ENCODE peak calls at places on chromosomes 11 and 22, in four cellular contexts. One of them, this sample, is unnamed.

GRCh38 chr11:118884613-118885274 is 1.1 kb downstream of the CXCR5 start:
- DNase-seq in HepG2: no peak
- DNase-seq in WTC11: no peak
- DNase-seq in K562: no peak
- DNase-seq in this sample: no peak

GRCh38 chr11:14029971-14030531 is 67.5 kb downstream of the SPON1 start:
- DNase-seq in HepG2: no peak
- DNase-seq in WTC11: no peak
- DNase-seq in K562: no peak
- DNase-seq in this sample: no peak

GRCh38 chr11:125886997-125887372 is 483 bp upstream of the HYLS1 start:
- DNase-seq in HepG2: no peak
- DNase-seq in WTC11: peak; percentile 61
- DNase-seq in K562: no peak
- DNase-seq in this sample: no peak

GRCh38 chr11:33829430-33830141 is 55.3 kb upstream of the FBXO3 start:
- DNase-seq in HepG2: peak; percentile 13
- DNase-seq in WTC11: peak; percentile 65
- DNase-seq in K562: peak; percentile 56
- DNase-seq in this sample: peak; percentile 67

GRCh38 chr11:105179542-105180278 is 40.1 kb upstream of the CARD18 start:
- DNase-seq in HepG2: peak; percentile 87
- DNase-seq in WTC11: no peak
- DNase-seq in K562: no peak
- DNase-seq in this sample: no peak

GRCh38 chr11:123129920-123130319 is 65.1 kb downstream of the CLMP start:
- DNase-seq in HepG2: no peak
- DNase-seq in WTC11: no peak
- DNase-seq in K562: no peak
- DNase-seq in this sample: no peak

GRCh38 chr22:32564170-32565001 is 89.8 kb downstream of the FBXO7 start:
- DNase-seq in HepG2: no peak
- DNase-seq in WTC11: no peak
- DNase-seq in K562: no peak
- DNase-seq in this sample: no peak

GRCh38 chr22:39524753-39525657 is 4.6 kb downstream of the ATF4 start:
- DNase-seq in HepG2: no peak
- DNase-seq in WTC11: no peak
- DNase-seq in K562: no peak
- DNase-seq in this sample: no peak

GRCh38 chr11:133821776-133822175 is 23.5 kb downstream of the SPATA19 start:
- DNase-seq in HepG2: peak; percentile 48
- DNase-seq in WTC11: peak; percentile 83
- DNase-seq in K562: peak; percentile 53
- DNase-seq in this sample: peak; percentile 79

GRCh38 chr11:125170406-125171031 is 6.0 kb downstream of the PKNOX2 start:
- DNase-seq in HepG2: no peak
- DNase-seq in WTC11: no peak
- DNase-seq in K562: peak; percentile 49
- DNase-seq in this sample: no peak

GRCh38 chr22:36236338-36237319 is 2.7 kb downstream of the APOL2 start:
- DNase-seq in HepG2: no peak
- DNase-seq in WTC11: no peak
- DNase-seq in K562: no peak
- DNase-seq in this sample: no peak

GRCh38 chr11:34423300-34423699 is 15.4 kb upstream of the CAT start:
- DNase-seq in HepG2: no peak
- DNase-seq in WTC11: no peak
- DNase-seq in K562: no peak
- DNase-seq in this sample: no peak

GRCh38 chr22:46183733-46184132 is 33.4 kb downstream of the PPARA start:
- DNase-seq in HepG2: no peak
- DNase-seq in WTC11: no peak
- DNase-seq in K562: no peak
- DNase-seq in this sample: no peak

GRCh38 chr11:22920939-22921565 is 60.8 kb upstream of the CCDC179 start:
- DNase-seq in HepG2: peak; percentile 37
- DNase-seq in WTC11: peak; percentile 21
- DNase-seq in K562: no peak
- DNase-seq in this sample: peak; percentile 41
- TF ChIP-seq ELF4 in HepG2: no peak
- TF ChIP-seq ELF4 in WTC11: no peak
- TF ChIP-seq ELF4 in K562: no peak
- TF ChIP-seq ELF4 in this sample: no peak

DNA sequence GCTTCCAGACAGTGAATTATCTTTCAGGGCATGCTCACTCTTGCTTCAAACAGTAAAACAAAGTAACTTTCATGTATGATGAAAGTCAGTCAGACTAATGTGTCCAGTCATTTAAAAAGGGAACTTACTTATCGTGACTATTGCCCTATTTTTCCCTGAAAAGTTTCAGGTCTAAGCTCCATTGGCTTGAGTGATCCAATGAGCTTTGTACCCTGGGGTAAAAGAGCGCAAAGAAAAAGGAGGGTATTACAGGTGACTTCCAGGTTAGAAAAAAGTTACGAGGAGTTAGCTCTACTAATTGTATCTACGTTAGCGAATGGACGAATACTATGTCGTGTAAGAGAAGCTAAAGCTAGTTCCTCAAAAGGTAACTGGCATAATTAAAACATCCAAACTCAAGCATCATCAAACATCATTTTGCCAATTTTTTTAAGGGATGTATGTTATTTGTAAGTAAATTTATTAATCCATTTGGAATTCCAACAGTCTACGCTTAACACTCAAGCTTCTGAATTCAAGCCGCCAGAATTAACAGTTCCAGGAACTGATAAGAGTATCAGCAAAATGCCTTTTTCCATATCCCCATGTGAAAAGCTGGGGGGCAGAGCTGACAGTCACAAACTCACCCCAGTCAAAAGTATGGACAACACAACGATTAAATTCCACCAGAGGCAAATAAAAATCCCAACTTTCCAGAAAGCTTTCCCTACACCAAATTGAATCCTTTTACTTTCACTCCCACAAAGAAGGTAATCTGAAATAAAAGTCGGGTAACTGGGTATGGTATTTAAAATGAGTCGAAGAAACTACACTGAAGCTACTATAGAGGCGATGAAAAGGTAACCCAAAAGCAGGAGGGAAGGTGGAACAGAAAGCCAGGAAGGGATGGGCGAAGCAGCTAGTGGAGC is 1.4 kb downstream of the PICALM start:
- DNase-seq in HepG2: peak; percentile 83
- DNase-seq in WTC11: no peak
- DNase-seq in K562: peak; percentile 18
- DNase-seq in this sample: no peak
- TF ChIP-seq ELF4 in HepG2: no peak
- TF ChIP-seq ELF4 in WTC11: no peak
- TF ChIP-seq ELF4 in K562: no peak
- TF ChIP-seq ELF4 in this sample: no peak

GRCh38 chr11:69447786-69448185 is 33.7 kb upstream of the LINC01488 start:
- DNase-seq in HepG2: no peak
- DNase-seq in WTC11: no peak
- DNase-seq in K562: no peak
- DNase-seq in this sample: no peak
- TF ChIP-seq ELF4 in HepG2: no peak
- TF ChIP-seq ELF4 in WTC11: no peak
- TF ChIP-seq ELF4 in K562: no peak
- TF ChIP-seq ELF4 in this sample: no peak

DNA sequence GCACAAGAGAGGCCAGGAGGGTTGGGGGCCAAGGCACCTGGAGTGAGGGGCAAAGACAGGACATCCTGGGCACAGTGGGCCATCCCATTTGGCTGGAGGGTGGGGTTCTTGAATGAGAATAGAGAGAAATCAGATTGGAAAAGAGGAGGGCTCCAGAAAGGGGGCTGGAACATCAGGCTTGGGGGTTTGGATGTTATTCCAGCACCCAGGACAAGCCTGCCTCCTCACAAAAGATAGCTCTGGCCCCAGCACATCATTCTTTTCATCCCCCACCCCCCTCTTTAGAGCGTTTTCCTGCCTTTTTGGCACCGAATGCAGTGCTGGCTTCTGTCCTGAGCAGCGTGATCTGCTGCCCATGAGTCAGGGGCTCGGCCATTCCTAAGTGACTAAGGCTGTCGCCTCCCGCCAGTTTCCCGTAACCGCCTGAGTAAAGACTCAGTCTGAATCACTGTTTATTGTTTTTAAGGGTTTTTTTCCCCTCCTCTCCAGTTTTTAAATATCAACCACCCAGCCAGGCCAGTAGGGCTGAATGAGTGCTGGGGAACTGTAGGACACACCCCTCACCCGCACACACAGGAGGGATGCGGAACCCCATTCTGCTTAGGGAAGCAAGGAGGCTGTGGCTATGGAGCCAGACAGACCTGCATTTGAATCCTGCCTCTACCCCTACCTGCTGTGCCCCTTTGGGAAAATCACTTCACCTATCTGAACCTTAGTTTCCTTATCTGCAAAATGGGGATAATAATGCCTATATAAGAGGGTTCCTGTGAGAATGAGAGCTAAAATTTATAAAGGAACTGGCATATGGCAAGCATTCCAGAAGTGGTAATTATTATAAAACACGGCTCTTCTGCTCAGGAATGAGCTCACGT is 32.4 kb upstream of the NAV2 start:
- DNase-seq in HepG2: no peak
- DNase-seq in WTC11: no peak
- DNase-seq in K562: no peak
- DNase-seq in this sample: peak; percentile 38
- TF ChIP-seq ELF4 in HepG2: no peak
- TF ChIP-seq ELF4 in WTC11: no peak
- TF ChIP-seq ELF4 in K562: no peak
- TF ChIP-seq ELF4 in this sample: no peak

GRCh38 chr11:2883717-2884423 is 1.7 kb downstream of the CDKN1C start:
- DNase-seq in HepG2: no peak
- DNase-seq in WTC11: no peak
- DNase-seq in K562: peak; percentile 65
- DNase-seq in this sample: peak; percentile 26

GRCh38 chr11:2882681-2883110 is 2.9 kb downstream of the CDKN1C start:
- DNase-seq in HepG2: no peak
- DNase-seq in WTC11: no peak
- DNase-seq in K562: no peak
- DNase-seq in this sample: no peak

GRCh38 chr11:2885017-2885675 is 429 bp downstream of the CDKN1C start:
- DNase-seq in HepG2: no peak
- DNase-seq in WTC11: peak; percentile 66
- DNase-seq in K562: peak; percentile 76
- DNase-seq in this sample: peak; percentile 48

GRCh38 chr11:2885676-2886081 is at the start of gene CDKN1C:
- DNase-seq in HepG2: no peak
- DNase-seq in WTC11: peak; percentile 83
- DNase-seq in K562: peak; percentile 93
- DNase-seq in this sample: peak; percentile 84

DNA sequence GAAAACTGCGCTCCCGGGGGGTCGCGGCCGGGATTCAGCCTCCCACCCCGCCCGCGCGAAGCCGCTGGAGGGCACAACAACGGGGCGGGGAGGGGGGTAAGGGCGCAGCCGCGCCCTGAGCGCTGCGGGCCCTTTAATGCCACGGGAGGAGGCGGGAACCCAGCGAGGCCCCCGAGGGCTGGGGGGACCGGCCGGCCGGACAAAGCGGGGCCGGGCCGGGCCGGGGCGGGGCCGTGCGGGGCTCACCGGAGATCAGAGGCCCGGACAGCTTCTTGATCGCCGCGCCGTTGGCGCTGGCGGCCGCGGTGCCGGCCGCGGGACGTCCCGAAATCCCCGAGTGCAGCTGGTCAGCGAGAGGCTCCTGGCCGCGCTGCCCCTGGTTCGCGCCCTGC is 1.2 kb downstream of the CDKN1C start:
- DNase-seq in HepG2: no peak
- DNase-seq in WTC11: no peak
- DNase-seq in K562: peak; percentile 66
- DNase-seq in this sample: peak; percentile 38
- TF ChIP-seq ELF4 in HepG2: no peak
- TF ChIP-seq ELF4 in WTC11: no peak
- TF ChIP-seq ELF4 in K562: no peak
- TF ChIP-seq ELF4 in this sample: no peak

GRCh38 chr11:128724891-128725611 is 31.2 kb downstream of the FLI1 start:
- DNase-seq in HepG2: no peak
- DNase-seq in WTC11: no peak
- DNase-seq in K562: no peak
- DNase-seq in this sample: no peak

GRCh38 chr11:128727811-128728431 is 34.0 kb downstream of the FLI1 start:
- DNase-seq in HepG2: no peak
- DNase-seq in WTC11: no peak
- DNase-seq in K562: no peak
- DNase-seq in this sample: no peak

GRCh38 chr11:128725630-128726461 is 32.0 kb downstream of the FLI1 start:
- DNase-seq in HepG2: no peak
- DNase-seq in WTC11: no peak
- DNase-seq in K562: no peak
- DNase-seq in this sample: no peak

GRCh38 chr11:128727320-128727719 is 33.4 kb downstream of the FLI1 start:
- DNase-seq in HepG2: no peak
- DNase-seq in WTC11: no peak
- DNase-seq in K562: no peak
- DNase-seq in this sample: no peak

DNA sequence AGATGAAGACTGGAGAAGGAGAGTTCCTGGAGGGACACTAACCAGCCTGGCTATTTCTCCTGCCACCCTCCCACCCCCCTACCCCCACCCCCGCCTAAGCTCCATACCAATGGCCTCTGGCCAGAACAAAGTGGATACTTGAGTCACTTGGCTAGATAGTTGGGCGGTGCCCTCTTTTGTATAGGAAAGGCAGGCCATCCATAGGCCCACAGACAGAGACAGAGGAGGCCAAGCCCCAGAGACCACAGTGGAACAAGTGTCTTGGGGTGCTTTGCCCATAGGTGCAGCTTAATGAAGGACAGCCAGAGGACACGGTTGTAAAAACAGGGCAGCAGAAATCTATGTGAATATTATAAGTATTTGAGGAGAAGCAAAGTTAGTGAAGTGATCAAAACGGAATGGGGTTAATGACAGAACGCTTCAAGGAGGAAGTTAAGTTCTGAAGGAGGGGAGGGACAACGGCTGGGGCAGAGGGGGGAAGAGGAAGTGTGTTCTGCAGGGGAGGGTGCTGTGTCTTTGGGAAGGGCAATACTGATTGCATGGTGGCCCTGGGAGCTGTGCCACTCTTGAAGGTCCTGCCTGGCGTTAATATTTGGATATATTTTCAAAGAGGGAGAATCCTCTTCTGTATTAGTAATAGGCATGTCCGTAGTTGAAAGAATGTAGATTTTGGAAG is 32.7 kb downstream of the FLI1 start:
- DNase-seq in HepG2: no peak
- DNase-seq in WTC11: no peak
- DNase-seq in K562: no peak
- DNase-seq in this sample: no peak
- TF ChIP-seq ELF4 in HepG2: no peak
- TF ChIP-seq ELF4 in WTC11: no peak
- TF ChIP-seq ELF4 in K562: no peak
- TF ChIP-seq ELF4 in this sample: no peak